ENCODE peak calls at places on chromosomes 2 and 18, in ten cellular contexts. T is IMR-90, Y is tibial nerve, M is smooth muscle cell of the brain vasculature, G is dermis microvascular lymphatic vessel endothelial cell, X is NCI-H1092 treated with DMSO at 0.1 percent for 48 hours, P is posterior cingulate gyrus, D is mesothelial cell of epicardium, B is AG04450, J is OCI-M1. K is an unnamed sample.

GRCh38 chr2:143878131-143878530 is 641.8 kb downstream of the ZEB2 start:
- DNase-seq in T (no peak), Y (no peak), M (no peak), G (no peak), X (no peak), P (no peak), D (no peak), B (no peak), J (no peak), K (peak; percentile 75)

GRCh38 chr18:58046794-58047555 is 2.9 kb downstream of the NEDD4L start:
- DNase-seq in T (no peak), Y (no peak), M (no peak), G (no peak), X (no peak), P (no peak), D (no peak), B (no peak), J (no peak), K (no peak)

GRCh38 chr2:234072454-234072853 is 22.0 kb downstream of the SPP2 start:
- DNase-seq in T (no peak), Y (no peak), M (no peak), G (no peak), X (no peak), P (no peak), D (no peak), B (no peak), J (no peak), K (no peak)

GRCh38 chr18:23495723-23496440 is 7.4 kb upstream of the RMC1 start:
- DNase-seq in T (no peak), Y (no peak), M (no peak), G (peak; percentile 67), X (peak; percentile 16), P (no peak), D (no peak), B (no peak), J (no peak), K (peak; percentile 75)

GRCh38 chr2:96963316-96963715 is 23.1 kb downstream of the FAM178B start:
- DNase-seq in T (no peak), Y (no peak), M (no peak), G (no peak), X (no peak), P (no peak), D (no peak), B (no peak), J (no peak), K (peak; percentile 40)

GRCh38 chr2:198097628-198098027 is 293.2 kb downstream of the PLCL1 start:
- DNase-seq in T (no peak), Y (no peak), M (no peak), G (no peak), X (no peak), P (no peak), D (no peak), B (no peak), J (no peak), K (no peak)

GRCh38 chr2:132627542-132627941 is 42.5 kb downstream of the LYPD1 start:
- DNase-seq in T (no peak), Y (no peak), M (no peak), G (no peak), X (no peak), P (no peak), D (no peak), B (no peak), J (no peak), K (no peak)

GRCh38 chr2:102187191-102188150 is 648 bp downstream of the IL1RL2 start:
- DNase-seq in T (peak; percentile 10), Y (peak; percentile 18), M (no peak), G (peak; percentile 10), X (no peak), P (peak; percentile 59), D (no peak), B (no peak), J (no peak), K (no peak)

GRCh38 chr2:55992465-55992864 is 68.9 kb upstream of the EFEMP1 start:
- DNase-seq in T (peak; percentile 100), Y (no peak), M (no peak), G (peak; percentile 100), X (no peak), P (no peak), D (no peak), B (peak; percentile 95), J (no peak), K (no peak)

GRCh38 chr2:195498176-195498575 is 158.8 kb upstream of the SLC39A10 start:
- DNase-seq in T (peak; percentile 30), Y (peak; percentile 25), M (no peak), G (peak; percentile 21), X (no peak), P (no peak), D (no peak), B (no peak), J (peak; percentile 82), K (no peak)

GRCh38 chr2:197941715-197942114 is 137.3 kb downstream of the PLCL1 start:
- DNase-seq in T (no peak), Y (no peak), M (no peak), G (no peak), X (no peak), P (no peak), D (no peak), B (no peak), J (no peak), K (no peak)

GRCh38 chr18:32598144-32598543 is 127.5 kb upstream of the GAREM1 start:
- DNase-seq in T (no peak), Y (no peak), M (no peak), G (no peak), X (no peak), P (no peak), D (no peak), B (no peak), J (no peak), K (no peak)

GRCh38 chr18:70074091-70074490 is 126.4 kb upstream of the CD226 start:
- DNase-seq in T (peak; percentile 72), Y (no peak), M (no peak), G (no peak), X (no peak), P (no peak), D (no peak), B (peak; percentile 16), J (no peak), K (no peak)

GRCh38 chr2:40097691-40098376 is 318.8 kb upstream of the THUMPD2 start:
- DNase-seq in T (peak; percentile 86), Y (no peak), M (no peak), G (no peak), X (no peak), P (no peak), D (no peak), B (peak; percentile 66), J (no peak), K (no peak)

GRCh38 chr2:104945866-104946265 is 92.0 kb downstream of the POU3F3 start:
- DNase-seq in T (no peak), Y (no peak), M (no peak), G (no peak), X (no peak), P (no peak), D (no peak), B (no peak), J (no peak), K (no peak)

GRCh38 chr2:83971547-83971946 is 487.5 kb downstream of the SUCLG1 start:
- DNase-seq in T (no peak), Y (no peak), M (no peak), G (no peak), X (no peak), P (no peak), D (no peak), B (no peak), J (peak; percentile 91), K (no peak)

GRCh38 chr18:48493856-48494255 is 45.0 kb upstream of the CTIF start:
- DNase-seq in T (peak; percentile 49), Y (no peak), M (no peak), G (peak; percentile 11), X (no peak), P (no peak), D (no peak), B (no peak), J (no peak), K (no peak)

GRCh38 chr2:241944821-241945220 is 75.3 kb downstream of the RTP5 start:
- DNase-seq in T (no peak), Y (no peak), M (no peak), G (no peak), X (no peak), P (no peak), D (no peak), B (no peak), J (no peak), K (no peak)

GRCh38 chr18:38445485-38446145 is 880.0 kb upstream of the CELF4 start:
- DNase-seq in T (no peak), Y (no peak), M (no peak), G (no peak), X (no peak), P (no peak), D (no peak), B (no peak), J (no peak), K (no peak)

GRCh38 chr2:30204281-30204680 is 27.1 kb upstream of the LBH start:
- DNase-seq in T (no peak), Y (no peak), M (no peak), G (no peak), X (no peak), P (no peak), D (no peak), B (no peak), J (no peak), K (no peak)

GRCh38 chr2:128548461-128548891 is 229.8 kb upstream of the HS6ST1 start:
- DNase-seq in T (no peak), Y (no peak), M (no peak), G (no peak), X (no peak), P (no peak), D (no peak), B (no peak), J (no peak), K (no peak)

GRCh38 chr18:66792466-66792865 is 188.6 kb upstream of the CDH19 start:
- DNase-seq in T (no peak), Y (no peak), M (no peak), G (peak; percentile 59), X (no peak), P (no peak), D (no peak), B (no peak), J (no peak), K (no peak)

GRCh38 chr2:29834624-29835023 is 86.8 kb downstream of the ALK start:
- DNase-seq in T (no peak), Y (no peak), M (no peak), G (no peak), X (no peak), P (no peak), D (no peak), B (no peak), J (no peak), K (no peak)

GRCh38 chr2:162056796-162057399 is 17.1 kb downstream of the DPP4 start:
- DNase-seq in T (no peak), Y (no peak), M (no peak), G (no peak), X (no peak), P (no peak), D (no peak), B (no peak), J (no peak), K (no peak)

GRCh38 chr2:173755798-173756197 is 209.4 kb downstream of the SP3 start:
- DNase-seq in T (no peak), Y (no peak), M (no peak), G (no peak), X (no peak), P (no peak), D (no peak), B (no peak), J (no peak), K (peak; percentile 62)

GRCh38 chr2:20050712-20051517 is 513 bp downstream of the LAPTM4A start:
- DNase-seq in T (peak; percentile 65), Y (no peak), M (no peak), G (peak; percentile 76), X (peak; percentile 30), P (peak; percentile 54), D (peak; percentile 30), B (no peak), J (peak; percentile 75), K (no peak)

K was measured in DMS153.